ENCODE peak calls at places on chromosomes 5 and 9, in five cellular contexts. D is esophagus squamous epithelium, P is neural crest cell, I is stromal cell of bone marrow, Y is globus pallidus. M is an unnamed sample.

GRCh38 chr9:20320921-20321320 is 301.4 kb downstream of the MLLT3 start:
- DNase-seq in D (no peak), I (no peak), Y (no peak), P (no peak), M (no peak)

GRCh38 chr5:109546461-109546860 is 136.7 kb upstream of the PJA2 start:
- DNase-seq in D (no peak), I (no peak), P (no peak), Y (no peak), M (no peak)

GRCh38 chr9:133322701-133323100 is 13.3 kb downstream of the SURF6 start:
- DNase-seq in P (no peak), D (no peak), I (no peak), Y (no peak), M (no peak)

GRCh38 chr9:87327567-87328125 is 170.0 kb upstream of the DAPK1 start:
- DNase-seq in P (no peak), I (no peak), D (no peak), Y (no peak), M (no peak)

GRCh38 chr5:135024956-135025729 is 8.9 kb downstream of the PITX1 start:
- DNase-seq in I (no peak), P (no peak), D (no peak), Y (no peak), M (no peak)

GRCh38 chr5:180127682-180128670 is 56.4 kb upstream of the RNF130 start:
- DNase-seq in P (no peak), Y (no peak), I (no peak), D (no peak), M (no peak)

GRCh38 chr9:108072740-108073139 is 583.2 kb upstream of the KLF4 start:
- DNase-seq in P (no peak), I (no peak), D (no peak), Y (no peak), M (no peak)

GRCh38 chr5:149452665-149453617 is 73.8 kb upstream of the IL17B start:
- DNase-seq in Y (no peak), D (no peak), I (peak; percentile 81), P (no peak), M (peak; percentile 68)

GRCh38 chr9:116504893-116505480 is 182.1 kb upstream of the TRIM32 start:
- DNase-seq in P (no peak), Y (no peak), I (no peak), D (no peak), M (no peak)

GRCh38 chr9:114612272-114612923 is 1.3 kb downstream of the TMEM268 start:
- DNase-seq in Y (no peak), I (no peak), P (no peak), D (no peak), M (no peak)

GRCh38 chr5:152072076-152072475 is 147.4 kb upstream of the GLRA1 start:
- DNase-seq in D (no peak), P (no peak), I (no peak), Y (no peak), M (no peak)

GRCh38 chr9:8143677-8144076 is 344.1 kb upstream of the DMAC1 start:
- DNase-seq in Y (no peak), P (no peak), I (no peak), D (no peak), M (no peak)

GRCh38 chr5:58972301-58972700 is 389.4 kb downstream of the RAB3C start:
- DNase-seq in Y (no peak), P (no peak), D (no peak), I (peak; percentile 41), M (no peak)

GRCh38 chr5:16464664-16465543 is 696 bp downstream of the ZNF622 start:
- DNase-seq in D (no peak), Y (peak; percentile 22), I (no peak), P (no peak), M (no peak)

GRCh38 chr5:141876628-141877477 is 1.4 kb downstream of the PCDH1 start:
- DNase-seq in Y (no peak), I (no peak), P (no peak), D (no peak), M (no peak)

GRCh38 chr9:35791321-35791921 is at the start of gene NPR2:
- DNase-seq in Y (no peak), P (peak; percentile 23), D (no peak), I (no peak), M (no peak)

GRCh38 chr5:169831331-169831730 is 149.0 kb downstream of the INSYN2B start:
- DNase-seq in Y (no peak), I (no peak), P (no peak), D (no peak), M (no peak)

GRCh38 chr5:143693691-143694252 is 118.2 kb upstream of the HMHB1 start:
- DNase-seq in Y (no peak), P (no peak), I (no peak), D (no peak), M (no peak)

GRCh38 chr5:178564842-178565550 is 25.2 kb downstream of the COL23A1 start:
- DNase-seq in Y (no peak), I (no peak), P (no peak), D (no peak), M (no peak)

GRCh38 chr5:157447246-157447645 is 12.8 kb upstream of the NIPAL4 start:
- DNase-seq in Y (no peak), P (no peak), D (no peak), I (no peak), M (no peak)

GRCh38 chr5:178271231-178271630 is 38.6 kb upstream of the PHYKPL start:
- DNase-seq in I (no peak), P (no peak), Y (no peak), D (no peak), M (no peak)